ENCODE peak calls at places on chromosome 22, in seven cellular contexts. One of them, this sample, is unnamed.

GRCh38 chr22:45598596-45599217 is 72.9 kb upstream of the ATXN10 start:
- DNase-seq in HT-29: no peak
- DNase-seq in activated T-cell treated with anti-CD3 and anti-CD28 coated beads for 1 hour: no peak
- DNase-seq in hippocampal formation: no peak
- DNase-seq in stimulated activated CD8-positive, alpha-beta memory T cell treated with anti-CD3 and anti-CD28 coated beads, Interleukin-4, amount 100 ng/mL, for 24 hours: no peak
- DNase-seq in D341Med: no peak
- DNase-seq in psoas muscle: peak
- DNase-seq in this sample: no peak

GRCh38 chr22:32376681-32377080 is 19.0 kb downstream of the RFPL3 start:
- DNase-seq in HT-29: no peak
- DNase-seq in activated T-cell treated with anti-CD3 and anti-CD28 coated beads for 1 hour: no peak
- DNase-seq in hippocampal formation: no peak
- DNase-seq in stimulated activated CD8-positive, alpha-beta memory T cell treated with anti-CD3 and anti-CD28 coated beads, Interleukin-4, amount 100 ng/mL, for 24 hours: no peak
- DNase-seq in D341Med: no peak
- DNase-seq in psoas muscle: no peak
- DNase-seq in this sample: no peak

GRCh38 chr22:46514592-46515207 is 22.7 kb downstream of the CELSR1 start:
- DNase-seq in HT-29: no peak
- DNase-seq in activated T-cell treated with anti-CD3 and anti-CD28 coated beads for 1 hour: no peak
- DNase-seq in hippocampal formation: no peak
- DNase-seq in stimulated activated CD8-positive, alpha-beta memory T cell treated with anti-CD3 and anti-CD28 coated beads, Interleukin-4, amount 100 ng/mL, for 24 hours: no peak
- DNase-seq in D341Med: no peak
- DNase-seq in psoas muscle: no peak
- DNase-seq in this sample: no peak

GRCh38 chr22:32204856-32205722 is at the start of gene RFPL2:
- DNase-seq in HT-29: peak
- DNase-seq in activated T-cell treated with anti-CD3 and anti-CD28 coated beads for 1 hour: no peak
- DNase-seq in hippocampal formation: peak
- DNase-seq in stimulated activated CD8-positive, alpha-beta memory T cell treated with anti-CD3 and anti-CD28 coated beads, Interleukin-4, amount 100 ng/mL, for 24 hours: no peak
- DNase-seq in D341Med: peak
- DNase-seq in psoas muscle: no peak
- DNase-seq in this sample: peak

GRCh38 chr22:28442951-28443876 is 236.4 kb downstream of the TTC28 start:
- DNase-seq in HT-29: no peak
- DNase-seq in activated T-cell treated with anti-CD3 and anti-CD28 coated beads for 1 hour: peak
- DNase-seq in hippocampal formation: peak
- DNase-seq in stimulated activated CD8-positive, alpha-beta memory T cell treated with anti-CD3 and anti-CD28 coated beads, Interleukin-4, amount 100 ng/mL, for 24 hours: no peak
- DNase-seq in D341Med: peak
- DNase-seq in psoas muscle: peak
- DNase-seq in this sample: no peak

GRCh38 chr22:29157759-29158535 is 47.7 kb upstream of the EMID1 start:
- DNase-seq in HT-29: peak
- DNase-seq in activated T-cell treated with anti-CD3 and anti-CD28 coated beads for 1 hour: no peak
- DNase-seq in hippocampal formation: no peak
- DNase-seq in stimulated activated CD8-positive, alpha-beta memory T cell treated with anti-CD3 and anti-CD28 coated beads, Interleukin-4, amount 100 ng/mL, for 24 hours: no peak
- DNase-seq in D341Med: no peak
- DNase-seq in psoas muscle: no peak
- DNase-seq in this sample: no peak

GRCh38 chr22:19111584-19111983 is 10.6 kb downstream of the DGCR2 start:
- DNase-seq in HT-29: no peak
- DNase-seq in activated T-cell treated with anti-CD3 and anti-CD28 coated beads for 1 hour: no peak
- DNase-seq in hippocampal formation: no peak
- DNase-seq in stimulated activated CD8-positive, alpha-beta memory T cell treated with anti-CD3 and anti-CD28 coated beads, Interleukin-4, amount 100 ng/mL, for 24 hours: no peak
- DNase-seq in D341Med: no peak
- DNase-seq in psoas muscle: no peak
- DNase-seq in this sample: no peak

GRCh38 chr22:19179472-19180048 is 1.0 kb upstream of the SLC25A1 start:
- DNase-seq in HT-29: peak
- DNase-seq in activated T-cell treated with anti-CD3 and anti-CD28 coated beads for 1 hour: no peak
- DNase-seq in hippocampal formation: peak
- DNase-seq in stimulated activated CD8-positive, alpha-beta memory T cell treated with anti-CD3 and anti-CD28 coated beads, Interleukin-4, amount 100 ng/mL, for 24 hours: no peak
- DNase-seq in D341Med: peak
- DNase-seq in psoas muscle: peak
- DNase-seq in this sample: no peak

GRCh38 chr22:24107668-24108067 is 73.6 kb upstream of the SUSD2 start:
- DNase-seq in HT-29: no peak
- DNase-seq in activated T-cell treated with anti-CD3 and anti-CD28 coated beads for 1 hour: no peak
- DNase-seq in hippocampal formation: peak
- DNase-seq in stimulated activated CD8-positive, alpha-beta memory T cell treated with anti-CD3 and anti-CD28 coated beads, Interleukin-4, amount 100 ng/mL, for 24 hours: no peak
- DNase-seq in D341Med: no peak
- DNase-seq in psoas muscle: peak
- DNase-seq in this sample: no peak

GRCh38 chr22:24153353-24153752 is 27.9 kb upstream of the SUSD2 start:
- DNase-seq in HT-29: no peak
- DNase-seq in activated T-cell treated with anti-CD3 and anti-CD28 coated beads for 1 hour: peak
- DNase-seq in hippocampal formation: no peak
- DNase-seq in stimulated activated CD8-positive, alpha-beta memory T cell treated with anti-CD3 and anti-CD28 coated beads, Interleukin-4, amount 100 ng/mL, for 24 hours: no peak
- DNase-seq in D341Med: no peak
- DNase-seq in psoas muscle: no peak
- DNase-seq in this sample: no peak

GRCh38 chr22:42285604-42286003 is 15.2 kb upstream of the TCF20 start:
- DNase-seq in HT-29: no peak
- DNase-seq in activated T-cell treated with anti-CD3 and anti-CD28 coated beads for 1 hour: no peak
- DNase-seq in hippocampal formation: no peak
- DNase-seq in stimulated activated CD8-positive, alpha-beta memory T cell treated with anti-CD3 and anti-CD28 coated beads, Interleukin-4, amount 100 ng/mL, for 24 hours: no peak
- DNase-seq in D341Med: no peak
- DNase-seq in psoas muscle: no peak
- DNase-seq in this sample: no peak

GRCh38 chr22:39808087-39808486 is 85.5 kb downstream of the ENTHD1 start:
- DNase-seq in HT-29: peak
- DNase-seq in activated T-cell treated with anti-CD3 and anti-CD28 coated beads for 1 hour: peak
- DNase-seq in hippocampal formation: no peak
- DNase-seq in stimulated activated CD8-positive, alpha-beta memory T cell treated with anti-CD3 and anti-CD28 coated beads, Interleukin-4, amount 100 ng/mL, for 24 hours: peak
- DNase-seq in D341Med: peak
- DNase-seq in psoas muscle: no peak
- DNase-seq in this sample: peak

GRCh38 chr22:33803371-33803770 is 116.9 kb downstream of the LARGE1 start:
- DNase-seq in HT-29: no peak
- DNase-seq in activated T-cell treated with anti-CD3 and anti-CD28 coated beads for 1 hour: no peak
- DNase-seq in hippocampal formation: no peak
- DNase-seq in stimulated activated CD8-positive, alpha-beta memory T cell treated with anti-CD3 and anti-CD28 coated beads, Interleukin-4, amount 100 ng/mL, for 24 hours: no peak
- DNase-seq in D341Med: no peak
- DNase-seq in psoas muscle: no peak
- DNase-seq in this sample: no peak

GRCh38 chr22:44288951-44289350 is 23.8 kb downstream of the SHISAL1 start:
- DNase-seq in HT-29: no peak
- DNase-seq in activated T-cell treated with anti-CD3 and anti-CD28 coated beads for 1 hour: no peak
- DNase-seq in hippocampal formation: no peak
- DNase-seq in stimulated activated CD8-positive, alpha-beta memory T cell treated with anti-CD3 and anti-CD28 coated beads, Interleukin-4, amount 100 ng/mL, for 24 hours: no peak
- DNase-seq in D341Med: no peak
- DNase-seq in psoas muscle: no peak
- DNase-seq in this sample: no peak

GRCh38 chr22:20998411-20999336 is 3.2 kb downstream of the THAP7 start:
- DNase-seq in HT-29: no peak
- DNase-seq in activated T-cell treated with anti-CD3 and anti-CD28 coated beads for 1 hour: no peak
- DNase-seq in hippocampal formation: no peak
- DNase-seq in stimulated activated CD8-positive, alpha-beta memory T cell treated with anti-CD3 and anti-CD28 coated beads, Interleukin-4, amount 100 ng/mL, for 24 hours: no peak
- DNase-seq in D341Med: no peak
- DNase-seq in psoas muscle: no peak
- DNase-seq in this sample: no peak

GRCh38 chr22:31127181-31127772 is 4.5 kb downstream of the INPP5J start:
- DNase-seq in HT-29: no peak
- DNase-seq in activated T-cell treated with anti-CD3 and anti-CD28 coated beads for 1 hour: no peak
- DNase-seq in hippocampal formation: no peak
- DNase-seq in stimulated activated CD8-positive, alpha-beta memory T cell treated with anti-CD3 and anti-CD28 coated beads, Interleukin-4, amount 100 ng/mL, for 24 hours: no peak
- DNase-seq in D341Med: no peak
- DNase-seq in psoas muscle: peak
- DNase-seq in this sample: no peak